ENCODE peak calls at places on chromosomes 16 and 17, in four cellular contexts. One of them, this sample, is unnamed.

GRCh38 chr17:11144358-11145233 is 96.4 kb upstream of the SHISA6 start:
- DNase-seq in body of pancreas: peak
- DNase-seq in esophagus muscularis mucosa: no peak
- DNase-seq in adrenal gland: peak
- DNase-seq in this sample: peak

GRCh38 chr17:36931697-36932382 is 5.4 kb upstream of the LHX1 start:
- DNase-seq in body of pancreas: no peak
- DNase-seq in esophagus muscularis mucosa: no peak
- DNase-seq in adrenal gland: peak
- DNase-seq in this sample: no peak

GRCh38 chr17:1939979-1940809 is 84.9 kb downstream of the RTN4RL1 start:
- DNase-seq in body of pancreas: no peak
- DNase-seq in esophagus muscularis mucosa: no peak
- DNase-seq in adrenal gland: no peak
- DNase-seq in this sample: no peak

GRCh38 chr17:73879987-73880386 is 235.7 kb upstream of the SDK2 start:
- DNase-seq in body of pancreas: no peak
- DNase-seq in esophagus muscularis mucosa: no peak
- DNase-seq in adrenal gland: no peak
- DNase-seq in this sample: no peak

GRCh38 chr17:57874434-57875108 is 24.7 kb upstream of the MRPS23 start:
- DNase-seq in body of pancreas: peak
- DNase-seq in esophagus muscularis mucosa: no peak
- DNase-seq in adrenal gland: peak
- DNase-seq in this sample: no peak

GRCh38 chr17:41652461-41652960 is 28.1 kb upstream of the KRT17 start:
- DNase-seq in body of pancreas: no peak
- DNase-seq in esophagus muscularis mucosa: no peak
- DNase-seq in adrenal gland: no peak
- DNase-seq in this sample: no peak

GRCh38 chr16:58137581-58137980 is 8.4 kb upstream of the CFAP20 start:
- DNase-seq in body of pancreas: no peak
- DNase-seq in esophagus muscularis mucosa: no peak
- DNase-seq in adrenal gland: no peak
- DNase-seq in this sample: no peak

GRCh38 chr17:7887038-7887481 is 1.5 kb upstream of the CHD3 start:
- DNase-seq in body of pancreas: no peak
- DNase-seq in esophagus muscularis mucosa: no peak
- DNase-seq in adrenal gland: no peak
- DNase-seq in this sample: no peak

GRCh38 chr16:25257504-25257955 is at the start of gene ZKSCAN2:
- DNase-seq in body of pancreas: peak
- DNase-seq in esophagus muscularis mucosa: peak
- DNase-seq in adrenal gland: peak
- DNase-seq in this sample: peak

GRCh38 chr17:61839300-61839786 is 24.0 kb downstream of the BRIP1 start:
- DNase-seq in body of pancreas: no peak
- DNase-seq in esophagus muscularis mucosa: no peak
- DNase-seq in adrenal gland: no peak
- DNase-seq in this sample: no peak

GRCh38 chr17:6544770-6545169 is 11.6 kb downstream of the PITPNM3 start:
- DNase-seq in body of pancreas: no peak
- DNase-seq in esophagus muscularis mucosa: no peak
- DNase-seq in adrenal gland: no peak
- DNase-seq in this sample: no peak

GRCh38 chr16:85057948-85058347 is 30.4 kb downstream of the KIAA0513 start:
- DNase-seq in body of pancreas: no peak
- DNase-seq in esophagus muscularis mucosa: no peak
- DNase-seq in adrenal gland: no peak
- DNase-seq in this sample: no peak

GRCh38 chr16:81265658-81266451 is 27.4 kb downstream of the BCO1 start:
- DNase-seq in body of pancreas: peak
- DNase-seq in esophagus muscularis mucosa: no peak
- DNase-seq in adrenal gland: peak
- DNase-seq in this sample: peak

GRCh38 chr17:77125432-77125901 is 15.3 kb upstream of the SEC14L1 start:
- DNase-seq in body of pancreas: no peak
- DNase-seq in esophagus muscularis mucosa: no peak
- DNase-seq in adrenal gland: no peak
- DNase-seq in this sample: no peak

GRCh38 chr17:74757931-74758845 is 9.8 kb downstream of the NHERF1 start:
- DNase-seq in body of pancreas: peak
- DNase-seq in esophagus muscularis mucosa: no peak
- DNase-seq in adrenal gland: no peak
- DNase-seq in this sample: peak

GRCh38 chr17:80284631-80285030 is 24.0 kb downstream of the RNF213 start:
- DNase-seq in body of pancreas: no peak
- DNase-seq in esophagus muscularis mucosa: no peak
- DNase-seq in adrenal gland: no peak
- DNase-seq in this sample: no peak

GRCh38 chr16:12881771-12882170 is 19.6 kb upstream of the SHISA9 start:
- DNase-seq in body of pancreas: no peak
- DNase-seq in esophagus muscularis mucosa: no peak
- DNase-seq in adrenal gland: no peak
- DNase-seq in this sample: no peak

DNA sequence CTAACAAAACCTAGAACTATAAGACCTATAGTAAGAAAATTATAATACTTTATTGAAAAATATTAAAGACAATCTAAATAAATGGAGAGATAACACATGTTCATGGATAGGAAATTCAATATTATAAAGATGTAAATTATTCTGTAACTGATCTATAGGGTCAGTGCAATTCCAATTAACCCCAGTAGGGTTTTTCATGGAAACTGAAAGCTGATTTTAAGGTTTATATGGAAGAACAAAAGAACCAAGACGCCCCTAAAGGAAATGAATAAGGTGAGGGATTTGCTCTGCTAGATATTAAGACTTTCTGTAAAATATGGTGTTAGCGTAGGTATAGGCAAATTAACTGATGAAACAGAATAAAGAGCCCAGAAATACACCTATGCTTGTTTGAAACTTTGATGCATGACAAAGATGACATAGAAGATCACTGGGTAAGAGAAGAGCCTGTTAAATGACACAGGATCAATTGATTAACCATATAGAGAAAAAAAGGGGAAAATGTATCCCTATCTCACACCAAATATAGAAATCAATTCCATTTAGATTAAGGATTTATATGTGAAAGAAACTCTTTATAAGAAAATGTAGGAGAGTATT is 3.0 kb downstream of the ICAM2 start:
- DNase-seq in body of pancreas: no peak
- DNase-seq in esophagus muscularis mucosa: no peak
- DNase-seq in adrenal gland: no peak
- DNase-seq in this sample: no peak
- TF ChIP-seq CTCF in body of pancreas: peak
- TF ChIP-seq CTCF in esophagus muscularis mucosa: no peak
- TF ChIP-seq CTCF in adrenal gland: no peak
- TF ChIP-seq CTCF in this sample: no peak

GRCh38 chr17:16653367-16654041 is at the start of gene ZNF624:
- DNase-seq in body of pancreas: peak
- DNase-seq in esophagus muscularis mucosa: peak
- DNase-seq in adrenal gland: peak
- DNase-seq in this sample: peak
- TF ChIP-seq POLR2A in body of pancreas: peak
- TF ChIP-seq POLR2A in esophagus muscularis mucosa: no peak
- TF ChIP-seq POLR2A in adrenal gland: peak
- TF ChIP-seq POLR2A in this sample: no peak

DNA sequence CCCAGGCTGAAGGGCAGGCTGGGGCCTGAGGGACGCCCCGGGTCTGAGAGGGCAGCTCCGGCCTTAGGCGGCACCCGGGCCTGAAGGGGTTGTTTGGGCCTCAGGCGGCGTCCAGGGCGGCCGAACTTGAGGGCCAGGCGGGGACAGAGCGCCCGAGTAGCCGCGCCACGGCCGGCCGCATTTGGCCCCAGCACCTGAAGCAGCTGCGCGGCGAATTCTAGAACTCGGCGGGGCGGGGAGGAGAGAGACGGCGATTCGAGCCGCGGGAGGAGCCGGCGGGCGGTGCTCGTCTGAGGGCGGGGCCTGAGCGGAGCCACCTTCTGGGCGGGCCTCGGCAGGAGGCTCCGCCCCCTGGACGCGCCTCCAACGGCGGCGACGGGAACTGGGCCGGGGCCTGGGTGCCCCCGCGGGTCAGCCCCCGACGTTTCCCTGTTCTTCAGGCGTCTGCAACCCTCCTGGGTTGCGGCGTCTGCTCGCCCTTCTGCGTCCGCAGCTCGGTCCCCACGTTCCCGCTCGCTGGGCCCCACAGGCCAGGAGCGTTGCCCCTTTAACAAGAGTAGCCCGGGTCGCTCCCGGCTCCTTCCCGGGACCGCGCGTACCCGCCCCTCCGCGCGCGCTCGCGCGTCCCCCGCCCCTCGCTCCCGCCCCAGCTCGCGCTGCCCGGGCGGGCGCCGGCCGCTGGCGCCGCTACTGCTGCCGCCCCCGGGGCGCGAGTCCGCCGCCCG is at the start of the genes INCA1 and KIF1C:
- DNase-seq in body of pancreas: peak
- DNase-seq in esophagus muscularis mucosa: peak
- DNase-seq in adrenal gland: peak
- DNase-seq in this sample: peak
- TF ChIP-seq CTCF in body of pancreas: peak
- TF ChIP-seq CTCF in esophagus muscularis mucosa: no peak
- TF ChIP-seq CTCF in adrenal gland: peak
- TF ChIP-seq CTCF in this sample: no peak

DNA sequence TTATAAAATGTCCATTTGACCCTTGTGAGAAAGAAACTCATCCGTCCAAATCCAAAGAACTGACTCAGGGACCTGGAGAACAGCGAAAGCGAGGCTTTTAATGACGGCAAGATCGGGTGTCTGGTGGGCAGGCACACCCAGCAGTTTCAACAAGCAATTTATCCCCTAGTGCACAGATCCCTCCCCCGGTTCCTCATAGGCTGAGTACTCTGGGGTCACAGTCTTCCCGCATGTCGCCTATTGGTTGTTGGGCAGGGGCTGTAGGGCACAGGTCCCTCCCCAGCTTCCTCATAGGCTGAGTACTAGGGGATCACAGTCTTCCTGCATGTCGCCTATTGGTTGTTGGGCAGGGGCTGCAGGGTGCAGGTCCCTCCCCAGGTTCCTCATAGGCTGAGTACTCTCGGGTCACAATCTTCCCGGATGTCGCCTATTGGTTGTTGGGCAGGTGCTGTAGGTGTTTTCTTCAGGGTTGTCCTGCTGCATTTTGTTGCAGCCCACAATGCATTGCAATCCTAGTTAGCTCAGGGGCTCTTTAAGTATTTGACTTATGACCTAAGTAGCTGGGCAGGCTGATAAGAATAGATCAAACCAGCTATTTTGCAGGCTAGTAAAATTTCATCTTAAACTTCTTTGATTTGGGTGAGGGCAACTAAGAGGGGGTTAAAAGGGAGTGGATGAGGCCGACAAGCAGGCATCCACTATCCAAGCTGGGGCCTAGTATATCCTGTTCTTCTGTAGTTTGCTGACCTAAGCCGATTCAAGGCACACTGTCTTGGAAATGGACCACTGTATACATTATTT is 3.6 kb upstream of the UTS2R start:
- DNase-seq in body of pancreas: no peak
- DNase-seq in esophagus muscularis mucosa: no peak
- DNase-seq in adrenal gland: no peak
- DNase-seq in this sample: no peak
- TF ChIP-seq POLR2A in body of pancreas: no peak
- TF ChIP-seq POLR2A in esophagus muscularis mucosa: no peak
- TF ChIP-seq POLR2A in adrenal gland: no peak
- TF ChIP-seq POLR2A in this sample: no peak

DNA sequence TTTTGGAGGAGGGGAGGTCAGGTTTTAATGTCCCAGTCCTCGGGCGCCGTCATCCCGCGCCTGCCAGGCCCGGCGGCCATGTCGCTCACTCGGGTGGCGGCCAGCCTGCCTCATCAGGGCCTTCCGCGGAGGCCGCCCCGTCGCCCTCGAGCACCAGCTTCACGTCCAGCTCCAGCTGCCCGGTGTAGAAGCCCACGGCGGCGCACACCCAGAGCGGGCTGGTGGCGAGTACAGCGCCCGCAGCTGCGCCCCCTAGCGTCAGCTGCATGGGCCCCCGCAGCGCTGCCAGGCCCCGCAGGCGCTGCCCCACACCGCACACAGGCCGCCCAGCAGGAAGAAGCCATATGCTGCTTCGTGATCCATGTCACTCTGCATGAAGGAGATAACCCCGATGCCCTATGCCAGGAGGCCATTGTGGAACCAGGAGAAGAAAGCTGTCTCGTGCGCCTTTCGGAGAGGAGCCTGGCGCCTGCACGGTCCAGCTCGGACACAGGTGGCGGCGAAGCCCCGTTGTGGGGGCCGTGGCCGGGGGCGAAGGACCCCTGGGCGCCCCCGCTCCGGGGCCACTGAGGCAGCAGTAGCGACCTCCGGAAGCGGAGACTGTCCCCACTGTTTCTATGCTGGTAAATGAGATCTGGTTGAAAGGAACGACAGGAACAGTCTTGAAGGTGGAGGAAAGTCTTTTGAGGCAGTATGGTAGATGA is 9.6 kb downstream of the AP2B1 start:
- DNase-seq in body of pancreas: no peak
- DNase-seq in esophagus muscularis mucosa: no peak
- DNase-seq in adrenal gland: no peak
- DNase-seq in this sample: no peak
- TF ChIP-seq CTCF in body of pancreas: no peak
- TF ChIP-seq CTCF in esophagus muscularis mucosa: no peak
- TF ChIP-seq CTCF in adrenal gland: no peak
- TF ChIP-seq CTCF in this sample: no peak

GRCh38 chr17:34979650-34980352 is 511 bp upstream of the LIG3 start:
- DNase-seq in body of pancreas: no peak
- DNase-seq in esophagus muscularis mucosa: no peak
- DNase-seq in adrenal gland: no peak
- DNase-seq in this sample: no peak
- TF ChIP-seq POLR2A in body of pancreas: no peak
- TF ChIP-seq POLR2A in esophagus muscularis mucosa: no peak
- TF ChIP-seq POLR2A in adrenal gland: no peak
- TF ChIP-seq POLR2A in this sample: no peak

GRCh38 chr17:19377602-19378415 is 489 bp upstream of the MAPK7 start:
- DNase-seq in body of pancreas: peak
- DNase-seq in esophagus muscularis mucosa: peak
- DNase-seq in adrenal gland: peak
- DNase-seq in this sample: peak
- TF ChIP-seq CTCF in body of pancreas: no peak
- TF ChIP-seq CTCF in esophagus muscularis mucosa: peak
- TF ChIP-seq CTCF in adrenal gland: no peak
- TF ChIP-seq CTCF in this sample: no peak

GRCh38 chr16:4307215-4308037 is 8.4 kb upstream of the GLIS2 start:
- DNase-seq in body of pancreas: peak
- DNase-seq in esophagus muscularis mucosa: peak
- DNase-seq in adrenal gland: peak
- DNase-seq in this sample: peak
- TF ChIP-seq POLR2A in body of pancreas: no peak
- TF ChIP-seq POLR2A in esophagus muscularis mucosa: no peak
- TF ChIP-seq POLR2A in adrenal gland: peak
- TF ChIP-seq POLR2A in this sample: no peak